ENCODE peak calls at places on chromosome 10, in ten cellular contexts. O, J, Y, N, G, E, P, A, C and U are unnamed samples.

GRCh38 chr10:30645340-30645827 is 15.8 kb upstream of the LYZL2 start:
- DNase-seq in O (no peak), J (no peak), Y (no peak), N (peak), G (no peak), E (peak), P (no peak), A (peak), C (no peak), U (no peak)

GRCh38 chr10:97058521-97058920 is 127.2 kb downstream of the SLIT1 start:
- DNase-seq in O (peak), J (no peak), Y (no peak), N (no peak), G (peak), E (no peak), P (no peak), A (no peak), C (no peak), U (no peak)

GRCh38 chr10:124993728-124994451 is 52.0 kb downstream of the ZRANB1 start:
- DNase-seq in O (no peak), J (no peak), Y (no peak), N (no peak), G (no peak), E (no peak), P (no peak), A (no peak), C (no peak), U (no peak)

GRCh38 chr10:18109471-18109870 is 30.8 kb upstream of the CACNB2 start:
- DNase-seq in O (peak), J (no peak), Y (no peak), N (no peak), G (no peak), E (no peak), P (no peak), A (no peak), C (no peak), U (no peak)

GRCh38 chr10:102645741-102646609 is 1.7 kb downstream of the TRIM8 start:
- DNase-seq in O (no peak), J (peak), Y (peak), N (peak), G (peak), E (peak), P (peak), A (peak), C (peak), U (peak)

GRCh38 chr10:124799196-124799595 is 2.4 kb upstream of the ABRAXAS2 start:
- DNase-seq in O (no peak), J (no peak), Y (no peak), N (no peak), G (no peak), E (no peak), P (no peak), A (peak), C (no peak), U (no peak)

GRCh38 chr10:60978287-60979115 is 34.5 kb upstream of the RHOBTB1 start:
- DNase-seq in O (no peak), J (no peak), Y (no peak), N (no peak), G (peak), E (peak), P (peak), A (peak), C (peak), U (no peak)

GRCh38 chr10:110918633-110919348 is at the start of gene BBIP1:
- DNase-seq in O (peak), J (peak), Y (peak), N (no peak), G (no peak), E (peak), P (peak), A (peak), C (peak), U (peak)

GRCh38 chr10:27723436-27723835 is 22.2 kb downstream of the MKX start:
- DNase-seq in O (no peak), J (no peak), Y (no peak), N (no peak), G (no peak), E (no peak), P (no peak), A (no peak), C (no peak), U (no peak)

GRCh38 chr10:62248465-62248864 is 20.2 kb downstream of the RTKN2 start:
- DNase-seq in O (no peak), J (no peak), Y (no peak), N (no peak), G (peak), E (no peak), P (no peak), A (no peak), C (peak), U (no peak)

GRCh38 chr10:90421874-90422273 is 436.0 kb downstream of the HTR7 start:
- DNase-seq in O (no peak), J (no peak), Y (no peak), N (no peak), G (no peak), E (no peak), P (no peak), A (no peak), C (no peak), U (no peak)

GRCh38 chr10:14396441-14397048 is 65.8 kb upstream of the FRMD4A start:
- DNase-seq in O (no peak), J (no peak), Y (no peak), N (no peak), G (peak), E (no peak), P (no peak), A (peak), C (peak), U (no peak)

GRCh38 chr10:79241629-79241989 is 105.7 kb upstream of the PPIF start:
- DNase-seq in O (no peak), J (no peak), Y (no peak), N (no peak), G (no peak), E (no peak), P (no peak), A (no peak), C (no peak), U (no peak)

GRCh38 chr10:11145498-11145855 is 127.8 kb downstream of the CELF2 start:
- DNase-seq in O (no peak), J (peak), Y (no peak), N (no peak), G (no peak), E (no peak), P (no peak), A (no peak), C (no peak), U (no peak)

GRCh38 chr10:50033481-50033880 is 34.3 kb upstream of the WASHC2A start:
- DNase-seq in O (no peak), J (no peak), Y (no peak), N (no peak), G (no peak), E (no peak), P (no peak), A (no peak), C (no peak), U (no peak)

GRCh38 chr10:132145002-132145401 is 41.7 kb upstream of the DPYSL4 start:
- DNase-seq in O (no peak), J (no peak), Y (no peak), N (no peak), G (no peak), E (no peak), P (no peak), A (no peak), C (no peak), U (no peak)

GRCh38 chr10:96446966-96447596 is 66.6 kb downstream of the TLL2 start:
- DNase-seq in O (no peak), J (no peak), Y (no peak), N (no peak), G (no peak), E (no peak), P (no peak), A (no peak), C (no peak), U (no peak)

GRCh38 chr10:34649385-34649784 is 165.7 kb downstream of the PARD3 start:
- DNase-seq in O (no peak), J (no peak), Y (no peak), N (no peak), G (no peak), E (no peak), P (no peak), A (no peak), C (no peak), U (no peak)

GRCh38 chr10:3782456-3783312 is 2.3 kb downstream of the KLF6 start:
- DNase-seq in O (peak), J (peak), Y (no peak), N (no peak), G (peak), E (peak), P (peak), A (peak), C (peak), U (peak)

GRCh38 chr10:109912335-109913282 is 10.7 kb downstream of the XPNPEP1 start:
- DNase-seq in O (no peak), J (peak), Y (no peak), N (no peak), G (peak), E (no peak), P (peak), A (no peak), C (no peak), U (no peak)

GRCh38 chr10:107163904-107164861 is at the start of gene SORCS1:
- DNase-seq in O (peak), J (no peak), Y (no peak), N (peak), G (no peak), E (no peak), P (no peak), A (peak), C (peak), U (no peak)

GRCh38 chr10:111410740-111411139 is 333.9 kb downstream of the ADRA2A start:
- DNase-seq in O (no peak), J (no peak), Y (no peak), N (no peak), G (no peak), E (no peak), P (peak), A (no peak), C (no peak), U (no peak)

GRCh38 chr10:77004917-77005564 is 632.6 kb downstream of the KCNMA1 start:
- DNase-seq in O (peak), J (peak), Y (no peak), N (peak), G (peak), E (peak), P (peak), A (peak), C (peak), U (no peak)

GRCh38 chr10:77636286-77636966 is 1.2 kb downstream of the KCNMA1 start:
- DNase-seq in O (no peak), J (peak), Y (no peak), N (peak), G (peak), E (no peak), P (no peak), A (peak), C (no peak), U (no peak)

GRCh38 chr10:4691301-4691700 is 134.7 kb upstream of the AKR1E2 start:
- DNase-seq in O (no peak), J (no peak), Y (no peak), N (no peak), G (no peak), E (no peak), P (peak), A (no peak), C (no peak), U (no peak)